ENCODE peak calls at places on chromosome 13, in eight cellular contexts. Z, X, L, A, G, B, N and I are unnamed samples.

GRCh38 chr13:99911965-99912566 is 59.5 kb downstream of the ZIC5 start:
- DNase-seq in X (no peak), A (no peak), G (no peak), B (no peak), Z (no peak), N (no peak), L (no peak), I (no peak)

GRCh38 chr13:30718661-30719520 is 16.5 kb upstream of the ALOX5AP start:
- DNase-seq in A (peak; percentile 92), Z (peak; percentile 94), G (no peak), N (no peak), X (no peak), B (no peak), L (no peak), I (no peak)

GRCh38 chr13:66265446-66265845 is 964.7 kb downstream of the PCDH9 start:
- DNase-seq in B (no peak), G (no peak), N (no peak), Z (peak; percentile 56), L (no peak), X (no peak), A (no peak), I (no peak)

GRCh38 chr13:52455677-52456041 is 381 bp downstream of the CKAP2 start:
- DNase-seq in N (peak; percentile 72), X (peak; percentile 39), B (peak; percentile 91), Z (no peak), L (peak; percentile 69), A (peak; percentile 49), G (peak; percentile 71), I (peak; percentile 46)

GRCh38 chr13:97222934-97223710 is 989 bp downstream of the MBNL2 start:
- DNase-seq in L (no peak), N (no peak), X (no peak), Z (peak; percentile 66), B (no peak), A (no peak), G (no peak), I (no peak)

GRCh38 chr13:52096062-52096461 is 32.8 kb downstream of the NEK5 start:
- DNase-seq in A (no peak), G (no peak), B (no peak), Z (no peak), L (no peak), N (no peak), X (no peak), I (no peak)

GRCh38 chr13:92590503-92590908 is 636.1 kb upstream of the GPC6 start:
- DNase-seq in L (no peak), G (no peak), N (no peak), A (no peak), X (peak; percentile 79), Z (peak; percentile 88), B (no peak), I (no peak)

GRCh38 chr13:49560270-49561063 is 24.9 kb downstream of the RCBTB1 start:
- DNase-seq in X (no peak), A (no peak), N (no peak), G (peak; percentile 33), L (no peak), Z (no peak), B (no peak), I (no peak)

GRCh38 chr13:44191504-44192171 is 182.0 kb upstream of the SERP2 start:
- DNase-seq in G (peak; percentile 65), Z (peak; percentile 61), X (peak; percentile 73), N (peak; percentile 21), A (peak; percentile 93), L (no peak), B (no peak), I (no peak)

GRCh38 chr13:24073657-24074056 is 86.9 kb upstream of the SPATA13 start:
- DNase-seq in B (no peak), G (no peak), X (no peak), N (no peak), A (no peak), L (no peak), Z (no peak), I (no peak)

GRCh38 chr13:51801631-51802099 is 2.3 kb downstream of the DHRS12 start:
- DNase-seq in B (no peak), G (peak; percentile 80), Z (no peak), N (no peak), X (peak; percentile 93), L (no peak), A (no peak), I (peak; percentile 36)

GRCh38 chr13:98279473-98280175 is 102.6 kb upstream of the RNF113B start:
- DNase-seq in B (no peak), N (no peak), G (no peak), L (peak; percentile 50), Z (no peak), A (no peak), X (peak; percentile 69), I (no peak)

GRCh38 chr13:73844986-73845385 is 289.2 kb downstream of the KLF12 start:
- DNase-seq in Z (peak; percentile 16), B (no peak), X (no peak), G (no peak), N (no peak), L (no peak), A (no peak), I (no peak)

GRCh38 chr13:99214232-99214631 is 13.6 kb downstream of the UBAC2 start:
- DNase-seq in A (no peak), X (no peak), L (peak; percentile 67), Z (no peak), N (no peak), B (no peak), G (no peak), I (no peak)

GRCh38 chr13:45132384-45133064 is 12.2 kb downstream of the GTF2F2 start:
- DNase-seq in B (no peak), A (no peak), Z (no peak), N (no peak), L (no peak), G (no peak), X (no peak), I (no peak)

GRCh38 chr13:95553614-95554385 is 1.3 kb downstream of the CLDN10 start:
- DNase-seq in N (no peak), G (no peak), X (peak; percentile 40), Z (no peak), B (no peak), A (no peak), L (no peak), I (no peak)

GRCh38 chr13:87975035-87975434 is 303.9 kb downstream of the SLITRK5 start:
- DNase-seq in B (no peak), N (no peak), L (no peak), G (no peak), Z (no peak), A (peak; percentile 88), X (no peak), I (no peak)

GRCh38 chr13:51584731-51585191 is 499 bp downstream of the WDFY2 start:
- DNase-seq in A (peak; percentile 40), L (peak; percentile 73), X (peak; percentile 49), G (peak; percentile 63), Z (peak; percentile 34), N (peak; percentile 65), B (no peak), I (peak; percentile 27)

GRCh38 chr13:60158321-60158801 is 5.4 kb downstream of the DIAPH3 start:
- DNase-seq in A (no peak), Z (no peak), L (no peak), N (no peak), X (no peak), B (no peak), G (no peak), I (no peak)

GRCh38 chr13:73717632-73718031 is 416.6 kb downstream of the KLF12 start:
- DNase-seq in Z (peak; percentile 78), G (no peak), X (no peak), N (no peak), B (no peak), L (no peak), A (no peak), I (no peak)

GRCh38 chr13:99651016-99651415 is 149.7 kb downstream of the TM9SF2 start:
- DNase-seq in Z (no peak), B (peak; percentile 23), N (no peak), L (no peak), A (no peak), G (no peak), X (no peak), I (no peak)

GRCh38 chr13:65606622-65607021 is 1623.5 kb downstream of the PCDH9 start:
- DNase-seq in B (no peak), L (no peak), G (no peak), A (peak; percentile 55), X (no peak), Z (peak; percentile 69), N (no peak), I (no peak)

GRCh38 chr13:106499113-106499512 is 36.3 kb downstream of the EFNB2 start:
- DNase-seq in N (no peak), G (no peak), Z (peak; percentile 57), L (no peak), B (no peak), A (no peak), X (no peak), I (no peak)

GRCh38 chr13:73602295-73602694 is 531.9 kb downstream of the KLF12 start:
- DNase-seq in B (no peak), L (no peak), X (no peak), A (peak; percentile 8), Z (peak; percentile 34), G (no peak), N (no peak), I (no peak)

GRCh38 chr13:30804474-30804873 is 69.1 kb downstream of the ALOX5AP start:
- DNase-seq in L (no peak), Z (no peak), A (no peak), G (no peak), N (no peak), B (no peak), X (no peak), I (no peak)

GRCh38 chr13:46345866-46346265 is 41.2 kb downstream of the RUBCNL start:
- DNase-seq in N (no peak), X (no peak), G (no peak), Z (no peak), L (no peak), A (peak; percentile 25), B (peak; percentile 66), I (no peak)

GRCh38 chr13:44188257-44188656 is 185.4 kb upstream of the SERP2 start:
- DNase-seq in B (no peak), G (no peak), L (no peak), X (no peak), A (peak; percentile 76), N (no peak), Z (peak; percentile 66), I (no peak)

GRCh38 chr13:99974296-99974938 is 2.9 kb upstream of the ZIC5 start:
- DNase-seq in X (no peak), Z (no peak), L (no peak), B (peak; percentile 79), N (no peak), A (no peak), G (no peak), I (no peak)

GRCh38 chr13:114065926-114066774 is 66.3 kb downstream of the RASA3 start:
- DNase-seq in A (no peak), G (no peak), L (no peak), X (no peak), N (peak; percentile 29), Z (no peak), B (no peak), I (no peak)

GRCh38 chr13:59722580-59722900 is 441.2 kb downstream of the DIAPH3 start:
- DNase-seq in Z (no peak), N (no peak), L (no peak), X (no peak), G (no peak), A (no peak), B (no peak), I (no peak)

GRCh38 chr13:38582133-38582532 is 104.7 kb upstream of the FREM2 start:
- DNase-seq in X (peak; percentile 16), L (no peak), Z (peak; percentile 25), G (peak; percentile 16), B (no peak), N (no peak), A (peak; percentile 23), I (peak; percentile 25)